ENCODE peak calls at places on chromosomes 5 and 9, in six cellular contexts. U, K, O, Z, M and A are unnamed samples.

GRCh38 chr5:38258319-38259061 is at the start of gene EGFLAM:
- ATAC-seq in M (peak; percentile 82), Z (peak; percentile 94), O (peak; percentile 33), U (peak; percentile 93), K (peak; percentile 81), A (no peak)

GRCh38 chr5:81393783-81394718 is at the start of gene ACOT12:
- ATAC-seq in Z (peak; percentile 56), K (peak; percentile 62), U (peak; percentile 74), O (no peak), M (peak; percentile 80), A (peak; percentile 54)

GRCh38 chr5:147303976-147304375 is 69.2 kb downstream of the STK32A start:
- ATAC-seq in K (no peak), U (no peak), Z (peak; percentile 96), M (peak; percentile 81), O (no peak), A (no peak)

GRCh38 chr5:159917919-159918487 is 1.7 kb downstream of the ADRA1B start:
- ATAC-seq in U (no peak), M (no peak), K (no peak), Z (no peak), O (no peak), A (no peak)

GRCh38 chr9:124652994-124653393 is 118.1 kb downstream of the NR6A1 start:
- ATAC-seq in M (peak; percentile 15), O (no peak), U (no peak), Z (peak; percentile 12), K (no peak), A (no peak)

GRCh38 chr5:74418709-74419108 is 221.8 kb downstream of the ENC1 start:
- ATAC-seq in O (no peak), K (no peak), U (no peak), Z (no peak), M (no peak), A (no peak)

GRCh38 chr9:136565075-136565721 is 19.4 kb upstream of the NOTCH1 start:
- ATAC-seq in O (no peak), M (no peak), U (no peak), Z (no peak), K (no peak), A (no peak)

GRCh38 chr9:7246181-7246580 is 488.4 kb downstream of the KDM4C start:
- ATAC-seq in Z (no peak), U (no peak), O (no peak), K (no peak), M (no peak), A (no peak)

GRCh38 chr5:113274836-113275414 is 159.9 kb downstream of the TSSK1B start:
- ATAC-seq in O (no peak), U (no peak), Z (no peak), K (no peak), M (no peak), A (no peak)

GRCh38 chr9:98879094-98879957 is 64.4 kb upstream of the COL15A1 start:
- ATAC-seq in K (no peak), M (no peak), O (no peak), Z (no peak), U (no peak), A (no peak)